ENCODE peak calls at places on chromosomes 5 and 9, in four cellular contexts. O, V, G and Y are unnamed samples.

GRCh38 chr5:153352685-153353219 is 137.7 kb upstream of the GRIA1 start:
- DNase-seq in O (no peak), V (no peak), G (no peak), Y (no peak)

GRCh38 chr9:86353591-86354047 is 591 bp downstream of the TUT7 start:
- DNase-seq in O (no peak), V (no peak), G (no peak), Y (no peak)

GRCh38 chr9:104740596-104740995 is 6.9 kb upstream of the NIPSNAP3A start:
- DNase-seq in O (no peak), V (no peak), G (no peak), Y (no peak)

GRCh38 chr9:80884180-80884579 is 805.2 kb downstream of the TLE1 start:
- DNase-seq in O (no peak), V (no peak), G (no peak), Y (no peak)

GRCh38 chr9:122374885-122375420 is 4.1 kb downstream of the PTGS1 start:
- DNase-seq in O (no peak), V (peak; percentile 77), G (peak; percentile 88), Y (peak; percentile 76)

GRCh38 chr5:2750026-2750757 is 1.3 kb downstream of the IRX2 start:
- DNase-seq in O (no peak), V (no peak), G (no peak), Y (no peak)

GRCh38 chr5:64612349-64612961 is 77.8 kb upstream of the SHISAL2B start:
- DNase-seq in O (no peak), V (no peak), G (peak; percentile 28), Y (peak; percentile 69)

GRCh38 chr9:12426198-12426864 is 266.9 kb upstream of the TYRP1 start:
- DNase-seq in O (no peak), V (no peak), G (no peak), Y (no peak)

GRCh38 chr5:14305045-14305444 is 161.9 kb downstream of the TRIO start:
- DNase-seq in O (no peak), V (no peak), G (peak; percentile 70), Y (no peak)

GRCh38 chr9:78221425-78221824 is 14.4 kb upstream of the CEP78 start:
- DNase-seq in O (no peak), V (no peak), G (no peak), Y (no peak)

GRCh38 chr9:136010615-136011341 is 49.6 kb upstream of the UBAC1 start:
- DNase-seq in O (no peak), V (no peak), G (peak; percentile 23), Y (no peak)

GRCh38 chr9:69951411-69951810 is 92.2 kb upstream of the MAMDC2 start:
- DNase-seq in O (no peak), V (no peak), G (no peak), Y (no peak)

GRCh38 chr9:35972093-35972492 is 14.1 kb upstream of the OR2S2 start:
- DNase-seq in O (no peak), V (no peak), G (peak; percentile 26), Y (no peak)

GRCh38 chr9:136802321-136802720 is 5.4 kb upstream of the RABL6 start:
- DNase-seq in O (no peak), V (no peak), G (no peak), Y (no peak)

GRCh38 chr9:129211686-129212085 is 33.6 kb upstream of the IER5L start:
- DNase-seq in O (no peak), V (peak; percentile 58), G (no peak), Y (no peak)

GRCh38 chr5:118434522-118434921 is 553.8 kb downstream of the DTWD2 start:
- DNase-seq in O (no peak), V (no peak), G (no peak), Y (no peak)

GRCh38 chr5:1733369-1733768 is 66.3 kb downstream of the MRPL36 start:
- DNase-seq in O (no peak), V (no peak), G (no peak), Y (no peak)

GRCh38 chr5:150618588-150619281 is 21.7 kb upstream of the SYNPO start:
- DNase-seq in O (no peak), V (no peak), G (peak; percentile 75), Y (no peak)

GRCh38 chr9:130451509-130452388 is 7.0 kb downstream of the ASS1 start:
- DNase-seq in O (no peak), V (peak; percentile 90), G (peak; percentile 94), Y (peak; percentile 88)

GRCh38 chr9:35341585-35341984 is 148.3 kb upstream of the RUSC2 start:
- DNase-seq in O (no peak), V (no peak), G (peak; percentile 86), Y (peak; percentile 23)

GRCh38 chr5:105630803-105631202 is 2039.9 kb downstream of the EFNA5 start:
- DNase-seq in O (no peak), V (no peak), G (no peak), Y (no peak)

GRCh38 chr5:173604141-173604540 is 12.3 kb downstream of the BOD1 start:
- DNase-seq in O (no peak), V (no peak), G (no peak), Y (no peak)

GRCh38 chr9:76181020-76181641 is 213.1 kb downstream of the RFK start:
- DNase-seq in O (no peak), V (no peak), G (no peak), Y (no peak)

GRCh38 chr5:72326298-72326649 is 6.1 kb downstream of the PTCD2 start:
- DNase-seq in O (no peak), V (no peak), G (no peak), Y (no peak)

GRCh38 chr5:118891252-118891651 is 97.1 kb downstream of the DTWD2 start:
- DNase-seq in O (no peak), V (no peak), G (no peak), Y (no peak)

GRCh38 chr5:93601433-93602175 is 18.6 kb downstream of the NR2F1 start:
- DNase-seq in O (no peak), V (no peak), G (no peak), Y (no peak)

GRCh38 chr9:6029581-6029980 is 14.2 kb upstream of the RANBP6 start:
- DNase-seq in O (no peak), V (no peak), G (no peak), Y (no peak)

GRCh38 chr9:23771746-23772145 is 54.3 kb downstream of the ELAVL2 start:
- DNase-seq in O (no peak), V (no peak), G (no peak), Y (no peak)

GRCh38 chr5:53923969-53924876 is 363.8 kb downstream of the NDUFS4 start:
- DNase-seq in O (no peak), V (no peak), G (no peak), Y (no peak)

GRCh38 chr5:41834506-41834905 is 35.7 kb downstream of the OXCT1 start:
- DNase-seq in O (no peak), V (no peak), G (no peak), Y (no peak)

GRCh38 chr9:14400658-14400995 is 86.7 kb upstream of the NFIB start:
- DNase-seq in O (no peak), V (no peak), G (peak; percentile 41), Y (peak; percentile 73)
- H3K4me3 ChIP-seq in O (peak overlapping the region; percentile 17), V (no peak overlapping the region), G (no peak overlapping the region), Y (no peak overlapping the region)

GRCh38 chr9:893843-894420 is 52.4 kb downstream of the DMRT1 start:
- DNase-seq in O (no peak), V (no peak), G (peak; percentile 42), Y (no peak)

GRCh38 chr9:893115-893514 is 51.6 kb downstream of the DMRT1 start:
- DNase-seq in O (no peak), V (no peak), G (no peak), Y (no peak)

GRCh38 chr9:886886-887285 is 45.4 kb downstream of the DMRT1 start:
- DNase-seq in O (no peak), V (no peak), G (no peak), Y (no peak)

DNA sequence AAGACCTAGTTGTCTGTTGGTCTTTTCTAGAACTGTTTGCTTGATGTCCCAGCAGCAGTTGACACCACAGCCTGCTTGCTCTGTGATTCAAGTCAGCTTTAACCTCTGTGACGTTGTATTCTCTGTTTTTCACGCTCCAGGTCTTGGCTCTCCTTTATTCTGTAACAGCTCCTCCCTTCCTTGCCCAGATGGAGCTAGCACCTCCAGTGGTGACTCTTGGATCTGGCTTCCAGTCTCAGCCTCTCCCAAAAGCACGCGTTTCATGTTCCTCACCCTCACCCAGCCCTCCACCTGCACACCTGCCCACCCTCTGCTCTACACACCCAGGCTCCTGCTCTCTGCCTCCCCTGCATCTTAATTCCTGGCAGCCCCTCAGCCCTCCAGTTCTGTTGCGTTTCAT is 50.6 kb downstream of the DMRT1 start:
- DNase-seq in O (no peak), V (no peak), G (no peak), Y (no peak)
- H3K4me1 ChIP-seq in O (peaks cover 4% of the 10 kb centered on the region), V (no peaks in the 10 kb centered on the region), G (no peaks in the 10 kb centered on the region), Y (no peaks in the 10 kb centered on the region)

DNA sequence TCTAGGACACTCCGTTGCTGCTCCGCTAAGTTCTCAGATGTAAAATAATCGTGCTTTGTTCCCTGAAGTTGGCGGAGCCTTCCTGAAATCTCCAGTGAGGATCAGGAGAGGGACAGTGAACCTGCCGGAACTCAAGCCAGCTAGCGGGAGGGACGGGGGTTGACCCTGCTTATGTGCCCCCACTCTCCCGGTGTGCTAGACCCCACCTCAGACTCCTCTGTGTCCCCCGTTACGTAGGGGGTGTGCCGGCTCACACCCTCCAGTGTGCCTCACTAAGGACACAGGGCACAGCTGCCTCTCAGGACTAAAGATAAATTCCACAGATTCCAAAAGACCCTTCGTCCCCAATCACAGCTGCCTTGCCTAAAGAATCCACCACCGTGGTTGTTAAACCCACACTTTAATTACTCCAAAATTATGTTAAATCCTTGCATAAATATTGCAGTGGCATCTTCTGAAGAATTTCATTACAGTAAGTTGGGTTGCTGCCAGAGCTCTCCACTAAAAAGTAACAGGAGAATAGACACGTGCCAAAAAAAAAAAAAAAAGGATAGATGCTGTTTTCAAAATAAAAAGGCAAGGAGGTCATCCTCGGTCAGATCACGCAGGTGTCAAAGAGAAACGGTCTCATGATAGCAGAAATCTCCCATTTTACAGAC is 73.8 kb downstream of the GTF3C4 start:
- DNase-seq in O (no peak), V (no peak), G (no peak), Y (no peak)
- H3K27me3 ChIP-seq in O (peaks cover 72% of the 10 kb centered on the region), V (no peaks in the 10 kb centered on the region), G (peaks cover 13% of the 10 kb centered on the region), Y (no peaks in the 10 kb centered on the region)

GRCh38 chr5:132258102-132259060 is 885 bp downstream of the PDLIM4 start:
- DNase-seq in O (no peak), V (no peak), G (no peak), Y (no peak)

GRCh38 chr5:132260714-132261615 is 3.5 kb downstream of the PDLIM4 start:
- DNase-seq in O (no peak), V (no peak), G (peak; percentile 66), Y (no peak)

GRCh38 chr5:132260051-132260450 is 2.6 kb downstream of the PDLIM4 start:
- DNase-seq in O (no peak), V (no peak), G (no peak), Y (no peak)

GRCh38 chr5:132257131-132258101 is at the start of gene PDLIM4:
- DNase-seq in O (no peak), V (no peak), G (no peak), Y (peak; percentile 71)

DNA sequence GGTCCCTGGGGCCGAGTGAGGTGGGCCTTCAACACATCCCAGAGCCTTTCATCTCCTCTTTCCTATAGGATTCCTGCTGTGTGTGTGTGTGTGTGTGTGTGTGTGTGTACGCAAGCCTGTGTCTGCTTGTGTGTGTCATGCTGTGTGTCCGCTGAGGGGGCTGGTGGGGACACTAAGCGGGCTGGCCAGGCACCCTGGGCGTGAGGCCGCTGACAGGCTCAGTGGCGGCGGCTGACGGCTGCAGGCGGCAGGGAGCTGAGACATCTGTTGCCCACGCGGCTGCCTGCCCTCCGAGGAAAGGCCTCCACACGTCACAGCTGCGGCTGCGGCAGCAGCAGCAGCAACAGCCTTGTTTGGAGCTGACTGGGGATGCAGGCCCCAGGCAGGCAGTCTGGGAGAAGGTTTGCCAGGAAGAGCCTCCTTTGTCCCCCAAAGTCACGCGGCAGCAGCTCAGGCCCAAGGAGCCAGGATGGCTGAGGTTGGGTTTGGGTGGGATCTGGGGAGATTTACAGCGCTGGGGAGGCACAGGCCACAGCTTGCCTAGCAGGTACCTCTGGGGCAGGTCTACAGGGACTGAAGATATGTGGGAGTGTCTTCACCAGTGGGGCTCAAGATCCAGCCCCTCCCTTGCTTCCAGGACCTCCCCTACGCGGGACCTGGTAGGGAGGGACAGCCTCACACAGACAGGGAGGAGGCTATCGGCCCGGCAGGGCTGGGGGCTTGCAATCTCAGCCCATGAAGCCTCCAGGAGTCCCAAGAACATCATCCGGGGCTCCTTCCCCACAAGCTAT is 1.8 kb downstream of the PDLIM4 start:
- DNase-seq in O (no peak), V (no peak), G (peak; percentile 73), Y (no peak)
- H3K4me3 ChIP-seq in O (peak overlapping the region; percentile 72), V (peak overlapping the region; percentile 85), G (no peak overlapping the region), Y (peak overlapping the region; percentile 62)